ENCODE peak calls at places on chromosomes 1 and 21, in ten cellular contexts. V is ELR; Y is left ventricle myocardium superior; X is mucosa of gallbladder; T is ovary; O is stimulated activated CD4-positive, alpha-beta T cell treated with anti-CD3 and anti-CD28 coated beads, Interleukin-2, amount 100 ng/mL, for 48 hours; E is activated CD8-positive, alpha-beta memory T cell treated with anti-CD3 and anti-CD28 coated beads for 1 hour; I is pons; C is Ammon's horn; Z is NCI-H2029. S is an unnamed sample.

GRCh38 chr1:172321429-172321828 is 99.1 kb upstream of the C1orf105 start:
- DNase-seq in E (no peak), Z (no peak), I (no peak), C (peak; percentile 20), T (no peak), V (peak; percentile 22), Y (no peak), O (no peak), X (no peak), S (no peak)

GRCh38 chr1:36109041-36109679 is 15.9 kb downstream of the COL8A2 start:
- DNase-seq in X (no peak), O (peak; percentile 32), E (no peak), T (no peak), C (no peak), Z (no peak), V (peak; percentile 92), Y (no peak), I (no peak), S (no peak)

GRCh38 chr1:18955442-18956188 is 861 bp downstream of the IFFO2 start:
- DNase-seq in X (peak; percentile 31), C (no peak), T (peak; percentile 43), O (peak; percentile 49), Z (peak; percentile 22), I (no peak), V (peak; percentile 52), E (no peak), Y (peak; percentile 65), S (peak; percentile 18)

GRCh38 chr1:34320081-34320480 is 143.4 kb downstream of the C1orf94 start:
- DNase-seq in E (no peak), T (no peak), Y (no peak), V (peak; percentile 18), Z (no peak), X (no peak), O (no peak), I (no peak), C (no peak), S (no peak)

GRCh38 chr1:19687414-19687813 is 22.7 kb downstream of the HTR6 start:
- DNase-seq in V (no peak), C (no peak), Z (no peak), O (no peak), T (no peak), I (no peak), Y (no peak), X (no peak), E (no peak), S (no peak)

GRCh38 chr1:94616503-94616902 is 74.9 kb upstream of the F3 start:
- DNase-seq in Z (no peak), O (no peak), T (no peak), C (no peak), X (no peak), E (no peak), Y (no peak), V (no peak), I (no peak), S (no peak)

GRCh38 chr1:171738921-171739320 is 2.9 kb downstream of the VAMP4 start:
- DNase-seq in C (no peak), T (no peak), Z (no peak), E (no peak), I (no peak), V (peak; percentile 71), Y (no peak), O (no peak), X (no peak), S (no peak)

GRCh38 chr1:117598489-117598888 is 7.4 kb upstream of the TENT5C start:
- DNase-seq in Z (no peak), E (no peak), O (no peak), Y (no peak), T (no peak), X (no peak), C (no peak), I (no peak), V (no peak), S (no peak)

GRCh38 chr1:212514056-212514614 is 81.4 kb downstream of the NENF start:
- DNase-seq in O (no peak), T (peak; percentile 21), C (peak; percentile 32), Z (peak; percentile 88), V (peak; percentile 71), X (peak; percentile 62), Y (peak; percentile 66), I (no peak), E (no peak), S (no peak)

GRCh38 chr1:151145158-151146071 is 1.0 kb downstream of the SEMA6C start:
- DNase-seq in X (no peak), E (no peak), V (peak; percentile 31), Z (peak; percentile 9), C (no peak), Y (peak; percentile 56), T (no peak), O (no peak), I (no peak), S (no peak)

GRCh38 chr1:162213281-162213909 is 143.9 kb downstream of the NOS1AP start:
- DNase-seq in C (peak; percentile 68), V (no peak), E (no peak), T (peak; percentile 19), Y (peak; percentile 69), I (peak; percentile 91), X (peak; percentile 83), O (no peak), Z (no peak), S (no peak)

GRCh38 chr21:33266784-33267135 is 593 bp downstream of the IL10RB start:
- DNase-seq in O (peak; percentile 15), I (no peak), Y (no peak), T (no peak), E (no peak), X (no peak), V (peak; percentile 10), Z (no peak), C (peak; percentile 7), S (no peak)

GRCh38 chr1:113811353-113811887 is 856 bp downstream of the RSBN1 start:
- DNase-seq in E (peak; percentile 27), O (peak; percentile 32), I (peak; percentile 41), Z (no peak), C (peak; percentile 38), T (peak; percentile 59), X (no peak), V (peak; percentile 48), Y (no peak), S (no peak)

GRCh38 chr1:29450591-29450990 is 214.3 kb downstream of the PTPRU start:
- DNase-seq in X (no peak), Y (no peak), C (no peak), V (no peak), E (no peak), Z (no peak), O (no peak), I (no peak), T (no peak), S (no peak)

GRCh38 chr1:23692308-23692871 is 784 bp downstream of the RPL11 start:
- DNase-seq in Z (no peak), V (no peak), X (no peak), E (no peak), Y (no peak), I (no peak), O (no peak), T (no peak), C (no peak), S (no peak)

S was measured in NCI-H1436.